ENCODE peak calls at places on chromosomes 13 and 19, in six cellular contexts. U, O, R, E, Q and W are unnamed samples.
A peak's percentile ranks its signal among the peaks of the same experiment; 100 is the strongest.

GRCh38 chr19:28023064-28023463 is 1189.9 kb downstream of the UQCRFS1 start:
- DNase-seq in U (no peak), R (no peak), Q (no peak), E (no peak), O (peak; percentile 1), W (no peak)

GRCh38 chr19:14555918-14556661 is 15.8 kb downstream of the NDUFB7 start:
- DNase-seq in Q (no peak), O (peak; percentile 24), R (no peak), E (no peak), U (no peak), W (no peak)

GRCh38 chr13:20127263-20127562 is 33.6 kb downstream of the GJA3 start:
- DNase-seq in O (no peak), Q (no peak), E (no peak), U (no peak), R (no peak), W (no peak)

GRCh38 chr13:73998631-73999030 is 135.6 kb downstream of the KLF12 start:
- DNase-seq in O (no peak), U (no peak), Q (no peak), E (no peak), R (no peak), W (no peak)

GRCh38 chr13:96191367-96191766 is 101.5 kb downstream of the HS6ST3 start:
- DNase-seq in Q (no peak), E (no peak), U (no peak), R (no peak), O (no peak), W (no peak)

GRCh38 chr19:33805840-33806433 is 9.3 kb downstream of the KCTD15 start:
- DNase-seq in Q (no peak), O (no peak), R (no peak), E (no peak), U (no peak), W (no peak)

GRCh38 chr19:8615813-8616596 is 5.5 kb upstream of the ADAMTS10 start:
- DNase-seq in R (peak; percentile 81), Q (peak; percentile 71), E (no peak), O (peak; percentile 49), U (peak; percentile 75), W (peak; percentile 55)

GRCh38 chr19:53055117-53055516 is 10.6 kb downstream of the ERVV-2 start:
- DNase-seq in R (no peak), E (no peak), O (no peak), U (no peak), Q (no peak), W (no peak)

GRCh38 chr13:114130708-114131580 is 1.5 kb downstream of the RASA3 start:
- DNase-seq in O (peak; percentile 89), E (peak; percentile 40), Q (peak; percentile 56), R (peak; percentile 83), U (no peak), W (peak; percentile 71)

GRCh38 chr13:49348748-49349147 is 95.1 kb downstream of the CAB39L start:
- DNase-seq in R (no peak), Q (no peak), E (no peak), O (no peak), U (no peak), W (no peak)

GRCh38 chr13:112908342-112908741 is 60.7 kb upstream of the MCF2L start:
- DNase-seq in R (no peak), U (no peak), Q (no peak), O (no peak), E (no peak), W (no peak)

GRCh38 chr19:29596885-29597525 is 9.1 kb upstream of the POP4 start:
- DNase-seq in Q (no peak), U (no peak), E (no peak), R (no peak), O (peak; percentile 42), W (no peak)

GRCh38 chr13:112481458-112481857 is 105.3 kb downstream of the SPACA7 start:
- DNase-seq in U (no peak), Q (no peak), E (no peak), R (no peak), O (peak; percentile 15), W (no peak)

GRCh38 chr13:34409496-34410163 is 532.4 kb upstream of the NBEA start:
- DNase-seq in O (no peak), R (no peak), U (no peak), Q (no peak), E (no peak), W (no peak)

GRCh38 chr19:38838208-38838985 is 6.8 kb upstream of the ECH1 start:
- DNase-seq in E (no peak), Q (no peak), O (no peak), U (no peak), R (no peak), W (peak; percentile 88)

GRCh38 chr13:49351871-49352270 is 92.0 kb downstream of the CAB39L start:
- DNase-seq in E (no peak), Q (no peak), O (no peak), R (no peak), U (no peak), W (no peak)

GRCh38 chr19:17005000-17005399 is 21.6 kb downstream of the CPAMD8 start:
- DNase-seq in E (no peak), O (no peak), U (no peak), Q (no peak), R (no peak), W (no peak)
- TF ChIP-seq CTCF in E (no peak), O (no peak), U (peak; percentile 23), Q (no peak), R (no peak), W (no peak)

DNA sequence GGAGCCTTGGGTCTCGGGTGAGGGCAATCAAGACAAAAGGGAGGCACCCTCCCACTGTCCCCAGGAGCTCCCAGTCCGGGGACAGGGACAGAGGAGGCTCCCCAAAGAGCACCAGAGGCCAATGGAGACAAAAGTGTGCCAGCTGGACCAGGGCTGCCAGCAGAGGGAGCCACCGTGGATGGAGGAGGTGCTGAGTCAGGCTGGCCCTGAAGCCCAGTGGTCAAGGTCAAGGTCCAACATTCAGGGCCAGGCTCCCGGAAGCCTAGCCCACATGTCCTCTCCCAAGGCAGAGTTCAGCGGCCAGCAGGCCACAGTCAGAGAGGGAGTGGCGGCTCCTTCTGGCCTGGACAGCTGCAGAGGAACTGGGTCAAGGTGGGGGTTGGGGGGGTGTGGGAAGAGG is 8.4 kb downstream of the COL5A3 start:
- DNase-seq in O (peak; percentile 59), Q (peak; percentile 75), E (no peak), U (peak; percentile 20), R (no peak), W (no peak)
- TF ChIP-seq CTCF in O (peak; percentile 62), Q (no peak), E (no peak), U (peak; percentile 39), R (no peak), W (no peak)

GRCh38 chr19:43124360-43124759 is 41.9 kb upstream of the PSG2 start:
- DNase-seq in E (no peak), Q (no peak), R (no peak), O (no peak), U (no peak), W (no peak)
- TF ChIP-seq CTCF in E (no peak), Q (no peak), R (no peak), O (peak; percentile 4), U (no peak), W (no peak)

GRCh38 chr19:10269333-10270179 is 1.4 kb upstream of the ICAM1 start:
- DNase-seq in R (peak; percentile 89), O (peak; percentile 64), Q (peak; percentile 92), E (peak; percentile 88), U (peak; percentile 86), W (peak; percentile 69)

GRCh38 chr19:10270180-10270615 is 722 bp upstream of the ICAM1 start:
- DNase-seq in R (peak; percentile 79), E (peak; percentile 80), Q (peak; percentile 82), U (no peak), O (no peak), W (no peak)

GRCh38 chr19:10268077-10268476 is 2.8 kb upstream of the ICAM1 start:
- DNase-seq in R (no peak), Q (no peak), U (no peak), E (no peak), O (no peak), W (no peak)

GRCh38 chr19:10271543-10272086 is 695 bp downstream of the ICAM1 start:
- DNase-seq in O (no peak), Q (peak; percentile 41), E (peak; percentile 65), U (no peak), R (no peak), W (no peak)

DNA sequence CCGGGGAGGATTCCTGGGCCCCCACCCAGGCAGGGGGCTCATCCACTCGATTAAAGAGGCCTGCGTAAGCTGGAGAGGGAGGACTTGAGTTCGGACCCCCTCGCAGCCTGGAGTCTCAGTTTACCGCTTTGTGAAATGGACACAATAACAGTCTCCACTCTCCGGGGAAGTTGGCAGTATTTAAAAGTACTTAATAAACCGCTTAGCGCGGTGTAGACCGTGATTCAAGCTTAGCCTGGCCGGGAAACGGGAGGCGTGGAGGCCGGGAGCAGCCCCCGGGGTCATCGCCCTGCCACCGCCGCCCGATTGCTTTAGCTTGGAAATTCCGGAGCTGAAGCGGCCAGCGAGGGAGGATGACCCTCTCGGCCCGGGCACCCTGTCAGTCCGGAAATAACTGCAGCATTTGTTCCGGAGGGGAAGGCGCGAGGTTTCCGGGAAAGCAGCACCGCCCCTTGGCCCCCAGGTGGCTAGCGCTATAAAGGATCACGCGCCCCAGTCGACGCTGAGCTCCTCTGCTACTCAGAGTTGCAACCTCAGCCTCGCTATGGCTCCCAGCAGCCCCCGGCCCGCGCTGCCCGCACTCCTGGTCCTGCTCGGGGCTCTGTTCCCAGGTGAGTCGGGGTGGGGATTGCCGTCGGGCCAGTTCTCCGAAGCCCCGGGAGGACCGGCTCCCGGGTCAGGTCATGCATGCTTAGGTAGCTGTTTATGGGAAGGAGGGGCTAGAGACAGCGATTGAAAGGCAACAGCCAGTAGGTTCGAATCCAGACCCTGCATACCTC is at the start of gene ICAM1:
- DNase-seq in O (peak; percentile 35), E (peak; percentile 70), R (peak; percentile 90), Q (peak; percentile 83), U (no peak), W (peak; percentile 45)
- TF ChIP-seq CTCF in O (no peak), E (no peak), R (no peak), Q (no peak), U (peak; percentile 23), W (no peak)

GRCh38 chr19:41428481-41428859 is 1.3 kb upstream of the B3GNT8 start:
- DNase-seq in R (no peak), E (no peak), U (no peak), O (no peak), Q (no peak), W (no peak)
- TF ChIP-seq CTCF in R (no peak), E (no peak), U (no peak), O (no peak), Q (no peak), W (no peak)